ENCODE peak calls at places on chromosomes 12 and 14, in five cellular contexts. One of them, this sample, is unnamed.

GRCh38 chr12:132150780-132151144 is 6.5 kb downstream of the NOC4L start:
- DNase-seq in hepatocyte: no peak
- DNase-seq in PC-3: no peak
- DNase-seq in HCT116: no peak
- DNase-seq in GM23338: no peak
- DNase-seq in this sample: no peak

GRCh38 chr12:52029686-52030085 is 21.6 kb upstream of the NR4A1 start:
- DNase-seq in hepatocyte: peak; percentile 67
- DNase-seq in PC-3: peak; percentile 25
- DNase-seq in HCT116: no peak
- DNase-seq in GM23338: peak; percentile 94
- DNase-seq in this sample: peak; percentile 57

GRCh38 chr14:88551094-88551870 is 3.5 kb downstream of the PTPN21 start:
- DNase-seq in hepatocyte: peak; percentile 85
- DNase-seq in PC-3: peak; percentile 90
- DNase-seq in HCT116: peak; percentile 58
- DNase-seq in GM23338: peak; percentile 93
- DNase-seq in this sample: peak; percentile 92

GRCh38 chr14:70416322-70416716 is 571 bp downstream of the SYNJ2BP start:
- DNase-seq in hepatocyte: no peak
- DNase-seq in PC-3: peak; percentile 25
- DNase-seq in HCT116: no peak
- DNase-seq in GM23338: peak; percentile 30
- DNase-seq in this sample: peak; percentile 58

GRCh38 chr14:90341784-90342183 is 10.0 kb upstream of the NRDE2 start:
- DNase-seq in hepatocyte: no peak
- DNase-seq in PC-3: no peak
- DNase-seq in HCT116: no peak
- DNase-seq in GM23338: no peak
- DNase-seq in this sample: no peak

GRCh38 chr14:52059614-52060013 is 9.2 kb downstream of the NID2 start:
- DNase-seq in hepatocyte: no peak
- DNase-seq in PC-3: no peak
- DNase-seq in HCT116: no peak
- DNase-seq in GM23338: no peak
- DNase-seq in this sample: peak; percentile 39

GRCh38 chr12:132291402-132292175 is 37.8 kb downstream of the GALNT9 start:
- DNase-seq in hepatocyte: no peak
- DNase-seq in PC-3: no peak
- DNase-seq in HCT116: no peak
- DNase-seq in GM23338: no peak
- DNase-seq in this sample: no peak

GRCh38 chr12:120956579-120957360 is 21.6 kb upstream of the HNF1A start:
- DNase-seq in hepatocyte: peak; percentile 61
- DNase-seq in PC-3: no peak
- DNase-seq in HCT116: no peak
- DNase-seq in GM23338: no peak
- DNase-seq in this sample: no peak

GRCh38 chr14:79077096-79077495 is 906.9 kb downstream of the NRXN3 start:
- DNase-seq in hepatocyte: no peak
- DNase-seq in PC-3: peak; percentile 37
- DNase-seq in HCT116: no peak
- DNase-seq in GM23338: no peak
- DNase-seq in this sample: no peak

GRCh38 chr14:55944757-55945156 is 173.5 kb upstream of the PELI2 start:
- DNase-seq in hepatocyte: no peak
- DNase-seq in PC-3: no peak
- DNase-seq in HCT116: no peak
- DNase-seq in GM23338: no peak
- DNase-seq in this sample: no peak

GRCh38 chr14:97975960-97976359 is 1178.8 kb downstream of the VRK1 start:
- DNase-seq in hepatocyte: no peak
- DNase-seq in PC-3: no peak
- DNase-seq in HCT116: no peak
- DNase-seq in GM23338: no peak
- DNase-seq in this sample: no peak

GRCh38 chr14:69428289-69428998 is 30.0 kb downstream of the SLC39A9 start:
- DNase-seq in hepatocyte: no peak
- DNase-seq in PC-3: no peak
- DNase-seq in HCT116: no peak
- DNase-seq in GM23338: no peak
- DNase-seq in this sample: no peak

GRCh38 chr12:99311373-99311772 is 336.2 kb upstream of the GARIN6 start:
- DNase-seq in hepatocyte: no peak
- DNase-seq in PC-3: no peak
- DNase-seq in HCT116: no peak
- DNase-seq in GM23338: no peak
- DNase-seq in this sample: no peak

GRCh38 chr12:68349921-68350606 is 17.9 kb upstream of the MDM1 start:
- DNase-seq in hepatocyte: no peak
- DNase-seq in PC-3: peak; percentile 44
- DNase-seq in HCT116: no peak
- DNase-seq in GM23338: no peak
- DNase-seq in this sample: peak; percentile 30

GRCh38 chr12:56267443-56268071 is 815 bp downstream of the COQ10A start:
- DNase-seq in hepatocyte: peak; percentile 37
- DNase-seq in PC-3: no peak
- DNase-seq in HCT116: no peak
- DNase-seq in GM23338: peak; percentile 58
- DNase-seq in this sample: peak; percentile 7

GRCh38 chr14:70684030-70684429 is 42.3 kb downstream of the TTC9 start:
- DNase-seq in hepatocyte: no peak
- DNase-seq in PC-3: no peak
- DNase-seq in HCT116: no peak
- DNase-seq in GM23338: no peak
- DNase-seq in this sample: no peak

GRCh38 chr12:115611477-115611876 is 666.0 kb downstream of the MED13L start:
- DNase-seq in hepatocyte: no peak
- DNase-seq in PC-3: no peak
- DNase-seq in HCT116: no peak
- DNase-seq in GM23338: no peak
- DNase-seq in this sample: no peak

GRCh38 chr14:68947802-68948201 is 31.3 kb downstream of the ACTN1 start:
- DNase-seq in hepatocyte: peak; percentile 83
- DNase-seq in PC-3: no peak
- DNase-seq in HCT116: no peak
- DNase-seq in GM23338: no peak
- DNase-seq in this sample: peak; percentile 85

GRCh38 chr12:89414322-89414721 is 62.0 kb upstream of the DUSP6 start:
- DNase-seq in hepatocyte: no peak
- DNase-seq in PC-3: no peak
- DNase-seq in HCT116: no peak
- DNase-seq in GM23338: no peak
- DNase-seq in this sample: no peak

GRCh38 chr12:48925218-48925871 is at the start of gene FKBP11:
- DNase-seq in hepatocyte: peak; percentile 80
- DNase-seq in PC-3: no peak
- DNase-seq in HCT116: no peak
- DNase-seq in GM23338: peak; percentile 91
- DNase-seq in this sample: peak; percentile 84

DNA sequence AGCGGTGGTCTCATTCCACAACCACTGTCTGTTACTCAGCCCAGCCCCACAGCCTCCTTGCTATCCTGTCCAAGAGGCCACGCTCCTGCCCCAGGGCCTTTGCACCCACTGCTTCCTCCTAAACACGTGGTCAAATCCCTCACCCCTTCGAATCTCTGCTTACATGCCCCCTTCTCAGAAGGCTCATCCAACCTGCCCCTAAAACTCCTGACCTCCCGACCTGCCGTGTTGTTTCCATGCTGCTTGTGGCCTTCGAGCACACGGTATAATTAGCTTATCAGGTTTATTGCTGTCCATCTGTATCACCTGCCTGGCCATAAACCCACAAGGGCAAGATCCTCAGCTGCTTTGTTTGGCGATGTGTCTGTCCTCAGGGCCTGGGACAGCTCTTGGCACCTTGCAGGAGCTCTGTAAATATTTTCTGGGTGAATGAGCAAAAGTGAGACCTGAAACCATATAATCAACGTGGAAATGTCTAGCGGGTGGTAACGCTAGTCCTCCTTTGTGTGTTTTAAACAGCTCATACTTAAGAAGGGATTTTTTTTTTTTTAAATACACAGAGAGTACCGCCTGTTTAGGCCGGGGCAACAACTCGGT is 36.0 kb downstream of the SCARB1 start:
- DNase-seq in hepatocyte: peak; percentile 58
- DNase-seq in PC-3: peak; percentile 51
- DNase-seq in HCT116: no peak
- DNase-seq in GM23338: no peak
- DNase-seq in this sample: no peak
- H3K9me2 ChIP-seq in hepatocyte: no peaks in the 10 kb centered on the region
- H3K9me2 ChIP-seq in PC-3: no peaks in the 10 kb centered on the region
- H3K9me2 ChIP-seq in HCT116: no peaks in the 10 kb centered on the region
- H3K9me2 ChIP-seq in GM23338: no peaks in the 10 kb centered on the region
- H3K9me2 ChIP-seq in this sample: no peaks in the 10 kb centered on the region

GRCh38 chr12:32589165-32589891 is 89.8 kb upstream of the DNM1L start:
- DNase-seq in hepatocyte: no peak
- DNase-seq in PC-3: no peak
- DNase-seq in HCT116: no peak
- DNase-seq in GM23338: no peak
- DNase-seq in this sample: no peak

GRCh38 chr12:32588604-32589003 is 90.5 kb upstream of the DNM1L start:
- DNase-seq in hepatocyte: no peak
- DNase-seq in PC-3: no peak
- DNase-seq in HCT116: no peak
- DNase-seq in GM23338: no peak
- DNase-seq in this sample: no peak

GRCh38 chr12:32586390-32586789 is 92.7 kb upstream of the DNM1L start:
- DNase-seq in hepatocyte: no peak
- DNase-seq in PC-3: peak; percentile 49
- DNase-seq in HCT116: no peak
- DNase-seq in GM23338: no peak
- DNase-seq in this sample: peak; percentile 64

GRCh38 chr12:32585680-32586079 is 93.4 kb upstream of the DNM1L start:
- DNase-seq in hepatocyte: no peak
- DNase-seq in PC-3: no peak
- DNase-seq in HCT116: no peak
- DNase-seq in GM23338: no peak
- DNase-seq in this sample: no peak

GRCh38 chr12:32587536-32588346 is 91.4 kb upstream of the DNM1L start:
- DNase-seq in hepatocyte: no peak
- DNase-seq in PC-3: no peak
- DNase-seq in HCT116: no peak
- DNase-seq in GM23338: no peak
- DNase-seq in this sample: no peak
- H3K4me1 ChIP-seq in hepatocyte: no peaks in the 10 kb centered on the region
- H3K4me1 ChIP-seq in PC-3: peaks cover 6% of the 10 kb centered on the region
- H3K4me1 ChIP-seq in HCT116: no peaks in the 10 kb centered on the region
- H3K4me1 ChIP-seq in GM23338: no peaks in the 10 kb centered on the region
- H3K4me1 ChIP-seq in this sample: peaks cover 20% of the 10 kb centered on the region

GRCh38 chr14:81437226-81437625 is 37.1 kb upstream of the STON2 start:
- DNase-seq in hepatocyte: no peak
- DNase-seq in PC-3: no peak
- DNase-seq in HCT116: no peak
- DNase-seq in GM23338: no peak
- DNase-seq in this sample: no peak

GRCh38 chr14:81435578-81436295 is 35.6 kb upstream of the STON2 start:
- DNase-seq in hepatocyte: peak; percentile 82
- DNase-seq in PC-3: peak; percentile 57
- DNase-seq in HCT116: no peak
- DNase-seq in GM23338: peak; percentile 79
- DNase-seq in this sample: peak; percentile 50

GRCh38 chr14:81435048-81435577 is 35.0 kb upstream of the STON2 start:
- DNase-seq in hepatocyte: no peak
- DNase-seq in PC-3: no peak
- DNase-seq in HCT116: no peak
- DNase-seq in GM23338: no peak
- DNase-seq in this sample: no peak

GRCh38 chr14:81434230-81434629 is 34.1 kb upstream of the STON2 start:
- DNase-seq in hepatocyte: no peak
- DNase-seq in PC-3: no peak
- DNase-seq in HCT116: no peak
- DNase-seq in GM23338: no peak
- DNase-seq in this sample: no peak

DNA sequence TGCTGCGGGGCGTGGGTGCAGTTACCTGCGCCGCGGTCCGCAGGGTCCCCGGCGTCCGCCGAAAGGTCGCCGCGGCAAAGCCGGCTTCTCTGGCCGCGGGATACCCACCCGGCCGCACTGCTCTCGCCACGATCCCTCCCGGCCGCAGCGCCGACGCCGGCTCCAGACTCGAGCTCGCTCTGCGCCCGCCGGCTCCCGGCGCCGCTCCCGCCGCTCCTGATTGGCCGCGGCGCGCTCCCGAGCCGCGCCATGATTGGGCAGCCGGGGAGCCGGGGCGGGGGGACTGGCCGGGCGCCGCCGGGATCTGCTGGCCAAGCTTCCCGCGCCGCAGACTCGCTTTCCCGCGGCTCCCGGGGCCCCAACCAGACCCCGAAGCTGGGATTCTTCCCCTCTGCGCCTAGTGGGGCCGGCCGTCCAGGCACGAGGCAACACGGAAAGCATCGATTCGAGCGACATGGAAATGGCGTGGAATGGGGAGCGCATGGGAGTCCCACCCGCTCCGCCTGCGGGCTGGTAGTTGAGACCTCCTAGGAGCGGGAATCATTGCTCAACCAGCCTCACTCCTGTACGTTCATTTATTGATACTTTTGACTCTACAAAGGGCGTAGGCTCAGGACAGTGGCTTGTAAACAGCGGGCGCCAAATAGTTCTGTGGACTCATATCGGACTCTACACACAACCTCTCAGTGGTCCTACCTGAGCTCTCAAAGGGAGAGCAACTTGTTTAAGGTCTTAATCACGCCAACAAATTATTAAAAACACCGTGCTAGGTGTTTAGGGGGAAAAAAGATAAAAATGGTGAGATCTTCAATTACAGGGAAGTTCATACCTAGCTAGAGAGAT is 36.4 kb upstream of the STON2 start:
- DNase-seq in hepatocyte: peak; percentile 93
- DNase-seq in PC-3: peak; percentile 87
- DNase-seq in HCT116: peak; percentile 21
- DNase-seq in GM23338: peak; percentile 92
- DNase-seq in this sample: peak; percentile 78
- TF ChIP-seq EZH2 in hepatocyte: no peak
- TF ChIP-seq EZH2 in PC-3: no peak
- TF ChIP-seq EZH2 in HCT116: no peak
- TF ChIP-seq EZH2 in GM23338: no peak
- TF ChIP-seq EZH2 in this sample: peak; percentile 46

GRCh38 chr14:25667387-25667786 is 617.4 kb upstream of the STXBP6 start:
- DNase-seq in hepatocyte: no peak
- DNase-seq in PC-3: no peak
- DNase-seq in HCT116: no peak
- DNase-seq in GM23338: no peak
- DNase-seq in this sample: no peak
- H3K9me2 ChIP-seq in hepatocyte: no peaks in the 10 kb centered on the region
- H3K9me2 ChIP-seq in PC-3: no peaks in the 10 kb centered on the region
- H3K9me2 ChIP-seq in HCT116: no peaks in the 10 kb centered on the region
- H3K9me2 ChIP-seq in GM23338: peaks cover 4% of the 10 kb centered on the region
- H3K9me2 ChIP-seq in this sample: no peaks in the 10 kb centered on the region